ENCODE peak calls at places on chromosomes 16 and 17, in eight cellular contexts. K, Z, Q, D, L, F, H and B are unnamed samples.

GRCh38 chr16:87056083-87056482 is 261.1 kb downstream of the C16orf95 start:
- DNase-seq in K (no peak), Z (no peak), Q (no peak), D (no peak), L (no peak), F (peak), H (peak), B (no peak)

GRCh38 chr17:42132941-42133340 is 10.3 kb downstream of the HSPB9 start:
- DNase-seq in K (peak), Z (no peak), Q (no peak), D (no peak), L (no peak), F (peak), H (peak), B (no peak)

GRCh38 chr16:10368984-10369551 is 16.8 kb upstream of the ATF7IP2 start:
- DNase-seq in K (no peak), Z (peak), Q (no peak), D (no peak), L (no peak), F (peak), H (no peak), B (no peak)

GRCh38 chr17:63196772-63197335 is 230.8 kb downstream of the TANC2 start:
- DNase-seq in K (no peak), Z (no peak), Q (no peak), D (no peak), L (no peak), F (no peak), H (no peak), B (no peak)

GRCh38 chr17:64084086-64084939 is 45.6 kb downstream of the ERN1 start:
- DNase-seq in K (no peak), Z (no peak), Q (no peak), D (no peak), L (no peak), F (peak), H (peak), B (peak)

GRCh38 chr16:82368041-82368440 is 198.0 kb upstream of the MPHOSPH6 start:
- DNase-seq in K (peak), Z (peak), Q (peak), D (no peak), L (no peak), F (peak), H (peak), B (no peak)

GRCh38 chr16:55672471-55672870 is 16.7 kb downstream of the SLC6A2 start:
- DNase-seq in K (no peak), Z (no peak), Q (no peak), D (no peak), L (no peak), F (no peak), H (peak), B (no peak)

GRCh38 chr17:32783602-32784001 is 93.3 kb downstream of the MYO1D start:
- DNase-seq in K (peak), Z (peak), Q (peak), D (peak), L (no peak), F (peak), H (peak), B (no peak)

GRCh38 chr17:47694818-47695663 is 1.1 kb downstream of the TBKBP1 start:
- DNase-seq in K (peak), Z (peak), Q (peak), D (peak), L (no peak), F (peak), H (peak), B (peak)

GRCh38 chr17:57569860-57570259 is 175.2 kb downstream of the CCDC182 start:
- DNase-seq in K (no peak), Z (no peak), Q (no peak), D (peak), L (no peak), F (no peak), H (no peak), B (no peak)

GRCh38 chr17:28746611-28747045 is 2.8 kb downstream of the TRAF4 start:
- DNase-seq in K (no peak), Z (peak), Q (peak), D (peak), L (no peak), F (no peak), H (no peak), B (peak)

GRCh38 chr16:26824469-26824868 is 242.3 kb upstream of the C16orf82 start:
- DNase-seq in K (no peak), Z (no peak), Q (no peak), D (no peak), L (no peak), F (no peak), H (no peak), B (no peak)

GRCh38 chr16:76583466-76583865 is 306.3 kb downstream of the CNTNAP4 start:
- DNase-seq in K (peak), Z (no peak), Q (peak), D (peak), L (no peak), F (peak), H (no peak), B (no peak)

GRCh38 chr17:50536683-50537646 is 4.4 kb downstream of the EPN3 start:
- DNase-seq in K (no peak), Z (no peak), Q (no peak), D (no peak), L (no peak), F (no peak), H (no peak), B (no peak)

GRCh38 chr17:44557653-44558285 is 485 bp downstream of the FZD2 start:
- DNase-seq in K (no peak), Z (peak), Q (no peak), D (no peak), L (peak), F (peak), H (peak), B (peak)

GRCh38 chr17:81994593-81995462 is 17.4 kb downstream of the ASPSCR1 start:
- DNase-seq in K (no peak), Z (no peak), Q (peak), D (no peak), L (no peak), F (no peak), H (no peak), B (peak)

GRCh38 chr16:1996175-1996574 is 6.4 kb downstream of the SYNGR3 start:
- DNase-seq in K (no peak), Z (no peak), Q (no peak), D (no peak), L (no peak), F (no peak), H (no peak), B (no peak)

GRCh38 chr16:50297301-50298074 is 31.1 kb downstream of the ADCY7 start:
- DNase-seq in K (no peak), Z (no peak), Q (no peak), D (peak), L (no peak), F (no peak), H (no peak), B (no peak)

GRCh38 chr16:66569827-66570405 is 3.7 kb downstream of the CMTM1 start:
- DNase-seq in K (no peak), Z (no peak), Q (no peak), D (no peak), L (no peak), F (peak), H (peak), B (no peak)

GRCh38 chr16:84738255-84739038 is 38.6 kb downstream of the USP10 start:
- DNase-seq in K (peak), Z (peak), Q (peak), D (peak), L (peak), F (peak), H (peak), B (no peak)

GRCh38 chr16:65666132-65666869 is 544.4 kb upstream of the CDH11 start:
- DNase-seq in K (no peak), Z (peak), Q (no peak), D (no peak), L (no peak), F (peak), H (no peak), B (no peak)

GRCh38 chr16:19601083-19601976 is 45.8 kb downstream of the VPS35L start:
- DNase-seq in K (peak), Z (peak), Q (peak), D (peak), L (no peak), F (peak), H (peak), B (no peak)

GRCh38 chr16:22117666-22118065 is 25.3 kb downstream of the VWA3A start:
- DNase-seq in K (no peak), Z (no peak), Q (no peak), D (no peak), L (no peak), F (peak), H (no peak), B (no peak)

GRCh38 chr16:26667271-26667703 is 399.4 kb upstream of the C16orf82 start:
- DNase-seq in K (no peak), Z (peak), Q (no peak), D (no peak), L (no peak), F (no peak), H (no peak), B (no peak)

GRCh38 chr17:55301521-55302406 is 37.0 kb downstream of the HLF start:
- DNase-seq in K (no peak), Z (no peak), Q (peak), D (peak), L (no peak), F (no peak), H (no peak), B (no peak)

GRCh38 chr17:49342575-49342936 is 19.5 kb downstream of the ZNF652 start:
- DNase-seq in K (no peak), Z (no peak), Q (no peak), D (no peak), L (no peak), F (no peak), H (peak), B (no peak)

GRCh38 chr17:68491864-68492263 is 20.4 kb upstream of the PRKAR1A start:
- DNase-seq in K (no peak), Z (no peak), Q (no peak), D (no peak), L (no peak), F (peak), H (no peak), B (no peak)

GRCh38 chr17:27555364-27555763 is 75.6 kb upstream of the LGALS9 start:
- DNase-seq in K (no peak), Z (no peak), Q (no peak), D (no peak), L (no peak), F (no peak), H (no peak), B (no peak)